ENCODE peak calls at places on chromosomes 11 and 22, in eight cellular contexts. One of them, this sample, is unnamed. For H3K4me1, the result is how much of the 10 kb centered on the place peaks cover.

GRCh38 chr11:28966951-28967350 is 858.8 kb downstream of the METTL15 start:
- DNase-seq in A549: no peak
- DNase-seq in uterus: no peak
- DNase-seq in ovary: no peak
- DNase-seq in prostate gland: no peak
- DNase-seq in tibial artery: no peak
- DNase-seq in mesenchymal stem cell: no peak
- DNase-seq in CD4-positive, alpha-beta memory T cell: no peak
- DNase-seq in this sample: no peak

GRCh38 chr11:12787847-12788246 is 113.6 kb downstream of the TEAD1 start:
- DNase-seq in A549: no peak
- DNase-seq in uterus: no peak
- DNase-seq in ovary: no peak
- DNase-seq in prostate gland: no peak
- DNase-seq in tibial artery: no peak
- DNase-seq in mesenchymal stem cell: peak
- DNase-seq in CD4-positive, alpha-beta memory T cell: no peak
- DNase-seq in this sample: no peak

GRCh38 chr11:119728226-119728626 is 774 bp downstream of the NECTIN1 start:
- DNase-seq in A549: peak
- DNase-seq in uterus: no peak
- DNase-seq in ovary: no peak
- DNase-seq in prostate gland: peak
- DNase-seq in tibial artery: no peak
- DNase-seq in mesenchymal stem cell: peak
- DNase-seq in CD4-positive, alpha-beta memory T cell: no peak
- DNase-seq in this sample: peak

GRCh38 chr11:67282155-67282875 is 6.8 kb upstream of the ANKRD13D start:
- DNase-seq in A549: no peak
- DNase-seq in uterus: no peak
- DNase-seq in ovary: peak
- DNase-seq in prostate gland: no peak
- DNase-seq in tibial artery: no peak
- DNase-seq in mesenchymal stem cell: no peak
- DNase-seq in CD4-positive, alpha-beta memory T cell: peak
- DNase-seq in this sample: peak

GRCh38 chr11:120182790-120183491 is 27.9 kb upstream of the OAF start:
- DNase-seq in A549: no peak
- DNase-seq in uterus: no peak
- DNase-seq in ovary: peak
- DNase-seq in prostate gland: no peak
- DNase-seq in tibial artery: no peak
- DNase-seq in mesenchymal stem cell: no peak
- DNase-seq in CD4-positive, alpha-beta memory T cell: no peak
- DNase-seq in this sample: peak

GRCh38 chr11:72629266-72629665 is 45.0 kb downstream of the PDE2A start:
- DNase-seq in A549: no peak
- DNase-seq in uterus: no peak
- DNase-seq in ovary: no peak
- DNase-seq in prostate gland: peak
- DNase-seq in tibial artery: no peak
- DNase-seq in mesenchymal stem cell: peak
- DNase-seq in CD4-positive, alpha-beta memory T cell: no peak
- DNase-seq in this sample: no peak

GRCh38 chr11:72793452-72794367 is at the start of gene STARD10:
- DNase-seq in A549: peak
- DNase-seq in uterus: peak
- DNase-seq in ovary: peak
- DNase-seq in prostate gland: peak
- DNase-seq in tibial artery: peak
- DNase-seq in mesenchymal stem cell: peak
- DNase-seq in CD4-positive, alpha-beta memory T cell: peak
- DNase-seq in this sample: peak

GRCh38 chr11:58629857-58630256 is 7.4 kb downstream of the CNTF start:
- DNase-seq in A549: peak
- DNase-seq in uterus: no peak
- DNase-seq in ovary: no peak
- DNase-seq in prostate gland: no peak
- DNase-seq in tibial artery: no peak
- DNase-seq in mesenchymal stem cell: peak
- DNase-seq in CD4-positive, alpha-beta memory T cell: peak
- DNase-seq in this sample: no peak

GRCh38 chr11:65788801-65789200 is 1.9 kb downstream of the OVOL1 start:
- DNase-seq in A549: no peak
- DNase-seq in uterus: no peak
- DNase-seq in ovary: no peak
- DNase-seq in prostate gland: no peak
- DNase-seq in tibial artery: no peak
- DNase-seq in mesenchymal stem cell: no peak
- DNase-seq in CD4-positive, alpha-beta memory T cell: no peak
- DNase-seq in this sample: no peak

GRCh38 chr11:125692887-125693286 is 12.2 kb upstream of the ACRV1 start:
- DNase-seq in A549: no peak
- DNase-seq in uterus: no peak
- DNase-seq in ovary: no peak
- DNase-seq in prostate gland: no peak
- DNase-seq in tibial artery: no peak
- DNase-seq in mesenchymal stem cell: no peak
- DNase-seq in CD4-positive, alpha-beta memory T cell: no peak
- DNase-seq in this sample: no peak

GRCh38 chr11:93476796-93477195 is 66.4 kb downstream of the SMCO4 start:
- DNase-seq in A549: peak
- DNase-seq in uterus: no peak
- DNase-seq in ovary: no peak
- DNase-seq in prostate gland: no peak
- DNase-seq in tibial artery: no peak
- DNase-seq in mesenchymal stem cell: peak
- DNase-seq in CD4-positive, alpha-beta memory T cell: no peak
- DNase-seq in this sample: no peak

GRCh38 chr11:102138677-102139076 is 28.4 kb downstream of the YAP1 start:
- DNase-seq in A549: no peak
- DNase-seq in uterus: no peak
- DNase-seq in ovary: no peak
- DNase-seq in prostate gland: no peak
- DNase-seq in tibial artery: no peak
- DNase-seq in mesenchymal stem cell: peak
- DNase-seq in CD4-positive, alpha-beta memory T cell: no peak
- DNase-seq in this sample: no peak

GRCh38 chr22:28142361-28142801 is 223.3 kb upstream of the PITPNB start:
- DNase-seq in A549: no peak
- DNase-seq in uterus: no peak
- DNase-seq in ovary: no peak
- DNase-seq in prostate gland: peak
- DNase-seq in tibial artery: no peak
- DNase-seq in mesenchymal stem cell: peak
- DNase-seq in CD4-positive, alpha-beta memory T cell: no peak
- DNase-seq in this sample: no peak

GRCh38 chr11:83219095-83219494 is 25.6 kb downstream of the ANKRD42 start:
- DNase-seq in A549: no peak
- DNase-seq in uterus: no peak
- DNase-seq in ovary: no peak
- DNase-seq in prostate gland: no peak
- DNase-seq in tibial artery: no peak
- DNase-seq in mesenchymal stem cell: no peak
- DNase-seq in CD4-positive, alpha-beta memory T cell: no peak
- DNase-seq in this sample: no peak

GRCh38 chr22:49720279-49720959 is 107.3 kb downstream of the BRD1 start:
- DNase-seq in A549: no peak
- DNase-seq in uterus: no peak
- DNase-seq in ovary: no peak
- DNase-seq in prostate gland: no peak
- DNase-seq in tibial artery: no peak
- DNase-seq in mesenchymal stem cell: no peak
- DNase-seq in CD4-positive, alpha-beta memory T cell: no peak
- DNase-seq in this sample: no peak

GRCh38 chr11:102287963-102288744 is 29.1 kb upstream of the BIRC3 start:
- DNase-seq in A549: peak
- DNase-seq in uterus: peak
- DNase-seq in ovary: peak
- DNase-seq in prostate gland: peak
- DNase-seq in tibial artery: no peak
- DNase-seq in mesenchymal stem cell: peak
- DNase-seq in CD4-positive, alpha-beta memory T cell: peak
- DNase-seq in this sample: no peak

GRCh38 chr22:27299181-27300085 is 502.1 kb downstream of the MN1 start:
- DNase-seq in A549: no peak
- DNase-seq in uterus: peak
- DNase-seq in ovary: no peak
- DNase-seq in prostate gland: no peak
- DNase-seq in tibial artery: no peak
- DNase-seq in mesenchymal stem cell: no peak
- DNase-seq in CD4-positive, alpha-beta memory T cell: no peak
- DNase-seq in this sample: no peak

GRCh38 chr11:65592840-65593517 is 2.6 kb downstream of the KCNK7 start:
- DNase-seq in A549: no peak
- DNase-seq in uterus: no peak
- DNase-seq in ovary: no peak
- DNase-seq in prostate gland: peak
- DNase-seq in tibial artery: no peak
- DNase-seq in mesenchymal stem cell: no peak
- DNase-seq in CD4-positive, alpha-beta memory T cell: no peak
- DNase-seq in this sample: no peak

GRCh38 chr11:68036717-68037239 is 2.0 kb upstream of the TCIRG1 start:
- DNase-seq in A549: no peak
- DNase-seq in uterus: no peak
- DNase-seq in ovary: no peak
- DNase-seq in prostate gland: no peak
- DNase-seq in tibial artery: peak
- DNase-seq in mesenchymal stem cell: no peak
- DNase-seq in CD4-positive, alpha-beta memory T cell: peak
- DNase-seq in this sample: peak

GRCh38 chr11:67516806-67517205 is 6.4 kb downstream of the CABP2 start:
- DNase-seq in A549: no peak
- DNase-seq in uterus: no peak
- DNase-seq in ovary: no peak
- DNase-seq in prostate gland: no peak
- DNase-seq in tibial artery: no peak
- DNase-seq in mesenchymal stem cell: no peak
- DNase-seq in CD4-positive, alpha-beta memory T cell: no peak
- DNase-seq in this sample: peak

GRCh38 chr11:72736452-72737069 is 15.6 kb downstream of the ARAP1 start:
- DNase-seq in A549: peak
- DNase-seq in uterus: no peak
- DNase-seq in ovary: no peak
- DNase-seq in prostate gland: no peak
- DNase-seq in tibial artery: peak
- DNase-seq in mesenchymal stem cell: peak
- DNase-seq in CD4-positive, alpha-beta memory T cell: peak
- DNase-seq in this sample: no peak

GRCh38 chr11:8032576-8033311 is 45.6 kb downstream of the EIF3F start:
- DNase-seq in A549: no peak
- DNase-seq in uterus: no peak
- DNase-seq in ovary: no peak
- DNase-seq in prostate gland: no peak
- DNase-seq in tibial artery: no peak
- DNase-seq in mesenchymal stem cell: no peak
- DNase-seq in CD4-positive, alpha-beta memory T cell: no peak
- DNase-seq in this sample: no peak

GRCh38 chr11:124762624-124763155 is 600 bp upstream of the ESAM start:
- DNase-seq in A549: no peak
- DNase-seq in uterus: no peak
- DNase-seq in ovary: no peak
- DNase-seq in prostate gland: no peak
- DNase-seq in tibial artery: no peak
- DNase-seq in mesenchymal stem cell: no peak
- DNase-seq in CD4-positive, alpha-beta memory T cell: no peak
- DNase-seq in this sample: no peak

DNA sequence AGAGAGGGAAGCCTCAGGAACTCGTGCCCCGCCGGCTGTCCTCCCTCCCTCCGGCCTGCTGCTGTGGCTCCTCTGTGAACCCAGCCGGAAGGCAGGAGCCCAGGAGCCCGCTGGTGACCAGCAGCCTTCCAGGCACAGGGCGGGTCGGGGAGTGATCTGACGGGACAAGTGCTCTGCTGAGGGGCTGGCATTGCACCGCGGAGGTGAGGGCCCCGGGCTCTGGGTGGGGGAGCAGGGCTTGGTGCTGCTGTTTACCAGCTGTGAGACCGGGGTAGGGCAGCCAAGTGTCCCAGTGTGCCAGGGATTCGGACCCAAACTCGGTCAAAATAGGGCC is 53.3 kb downstream of the FLRT1 start:
- DNase-seq in A549: no peak
- DNase-seq in uterus: no peak
- DNase-seq in ovary: no peak
- DNase-seq in prostate gland: no peak
- DNase-seq in tibial artery: no peak
- DNase-seq in mesenchymal stem cell: no peak
- DNase-seq in CD4-positive, alpha-beta memory T cell: no peak
- DNase-seq in this sample: no peak
- H3K4me1 ChIP-seq in A549: half or more
- H3K4me1 ChIP-seq in uterus: under half
- H3K4me1 ChIP-seq in ovary: under half
- H3K4me1 ChIP-seq in prostate gland: under half
- H3K4me1 ChIP-seq in tibial artery: under half
- H3K4me1 ChIP-seq in mesenchymal stem cell: half or more
- H3K4me1 ChIP-seq in CD4-positive, alpha-beta memory T cell: under half
- H3K4me1 ChIP-seq in this sample: under half

GRCh38 chr11:46698597-46698996 is 1.8 kb downstream of the ARHGAP1 start:
- DNase-seq in A549: no peak
- DNase-seq in uterus: no peak
- DNase-seq in ovary: no peak
- DNase-seq in prostate gland: no peak
- DNase-seq in tibial artery: no peak
- DNase-seq in mesenchymal stem cell: peak
- DNase-seq in CD4-positive, alpha-beta memory T cell: no peak
- DNase-seq in this sample: no peak
- H3K4me1 ChIP-seq in A549: under half
- H3K4me1 ChIP-seq in uterus: under half
- H3K4me1 ChIP-seq in ovary: under half
- H3K4me1 ChIP-seq in prostate gland: under half
- H3K4me1 ChIP-seq in tibial artery: half or more
- H3K4me1 ChIP-seq in mesenchymal stem cell: under half
- H3K4me1 ChIP-seq in CD4-positive, alpha-beta memory T cell: half or more
- H3K4me1 ChIP-seq in this sample: half or more

DNA sequence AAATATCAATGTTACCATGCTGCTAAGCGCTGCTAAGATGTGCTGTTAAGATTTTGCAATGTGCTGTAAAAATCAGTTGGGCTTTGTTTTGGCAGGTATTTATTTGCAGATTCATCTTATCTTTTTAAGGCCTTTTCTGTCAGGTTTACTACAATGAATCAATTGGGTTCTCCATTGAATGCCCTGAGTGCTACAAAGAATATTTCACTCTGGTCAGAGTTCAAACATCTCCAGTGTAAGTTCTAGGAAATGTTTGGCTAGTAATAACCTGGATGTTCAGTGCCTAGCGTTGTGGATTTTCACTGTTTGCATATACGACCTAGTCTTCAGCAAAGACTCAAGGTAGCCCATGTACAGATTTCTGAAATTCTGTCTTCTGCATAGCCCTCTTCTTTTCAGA is 36.0 kb downstream of the RSF1 start:
- DNase-seq in A549: no peak
- DNase-seq in uterus: no peak
- DNase-seq in ovary: no peak
- DNase-seq in prostate gland: no peak
- DNase-seq in tibial artery: no peak
- DNase-seq in mesenchymal stem cell: no peak
- DNase-seq in CD4-positive, alpha-beta memory T cell: no peak
- DNase-seq in this sample: no peak
- H3K4me1 ChIP-seq in A549: under half
- H3K4me1 ChIP-seq in uterus: under half
- H3K4me1 ChIP-seq in ovary: under half
- H3K4me1 ChIP-seq in prostate gland: under half
- H3K4me1 ChIP-seq in tibial artery: under half
- H3K4me1 ChIP-seq in mesenchymal stem cell: under half
- H3K4me1 ChIP-seq in CD4-positive, alpha-beta memory T cell: under half
- H3K4me1 ChIP-seq in this sample: under half

GRCh38 chr11:2264366-2265011 is 5.9 kb downstream of the ASCL2 start:
- DNase-seq in A549: no peak
- DNase-seq in uterus: no peak
- DNase-seq in ovary: no peak
- DNase-seq in prostate gland: no peak
- DNase-seq in tibial artery: no peak
- DNase-seq in mesenchymal stem cell: no peak
- DNase-seq in CD4-positive, alpha-beta memory T cell: no peak
- DNase-seq in this sample: no peak
- H3K4me1 ChIP-seq in A549: under half
- H3K4me1 ChIP-seq in uterus: under half
- H3K4me1 ChIP-seq in ovary: under half
- H3K4me1 ChIP-seq in prostate gland: under half
- H3K4me1 ChIP-seq in tibial artery: under half
- H3K4me1 ChIP-seq in mesenchymal stem cell: under half
- H3K4me1 ChIP-seq in CD4-positive, alpha-beta memory T cell: under half
- H3K4me1 ChIP-seq in this sample: under half